ENCODE peak calls at places on chromosomes 13 and 19, in six cellular contexts. One of them, this sample, is unnamed.
A peak's percentile ranks its signal among the peaks of the same experiment; 100 is the strongest.

GRCh38 chr13:108993346-108993745 is 363.9 kb downstream of the MYO16 start:
- DNase-seq in OCI-LY7: no peak
- DNase-seq in CD8-positive, alpha-beta T cell: no peak
- DNase-seq in fibroblast of lung: peak; percentile 45
- DNase-seq in colonic mucosa: no peak
- DNase-seq in naive thymus-derived CD4-positive, alpha-beta T cell: no peak
- DNase-seq in this sample: no peak

GRCh38 chr19:50790365-50790825 is at the start of gene ACP4:
- DNase-seq in naive thymus-derived CD4-positive, alpha-beta T cell: no peak
- DNase-seq in OCI-LY7: no peak
- DNase-seq in colonic mucosa: no peak
- DNase-seq in CD8-positive, alpha-beta T cell: no peak
- DNase-seq in fibroblast of lung: no peak
- DNase-seq in this sample: no peak

GRCh38 chr19:36972594-36972993 is 56.5 kb downstream of the ZNF568 start:
- DNase-seq in fibroblast of lung: no peak
- DNase-seq in OCI-LY7: no peak
- DNase-seq in CD8-positive, alpha-beta T cell: no peak
- DNase-seq in colonic mucosa: no peak
- DNase-seq in naive thymus-derived CD4-positive, alpha-beta T cell: no peak
- DNase-seq in this sample: peak; percentile 2

GRCh38 chr13:73492811-73493210 is 434.0 kb downstream of the KLF5 start:
- DNase-seq in CD8-positive, alpha-beta T cell: no peak
- DNase-seq in naive thymus-derived CD4-positive, alpha-beta T cell: no peak
- DNase-seq in fibroblast of lung: peak; percentile 14
- DNase-seq in OCI-LY7: no peak
- DNase-seq in colonic mucosa: no peak
- DNase-seq in this sample: no peak

GRCh38 chr13:112784811-112785418 is 95.1 kb downstream of the ATP11A start:
- DNase-seq in naive thymus-derived CD4-positive, alpha-beta T cell: no peak
- DNase-seq in colonic mucosa: no peak
- DNase-seq in OCI-LY7: no peak
- DNase-seq in CD8-positive, alpha-beta T cell: no peak
- DNase-seq in fibroblast of lung: no peak
- DNase-seq in this sample: no peak

GRCh38 chr13:114140909-114141255 is 8.5 kb upstream of the RASA3 start:
- DNase-seq in CD8-positive, alpha-beta T cell: peak; percentile 44
- DNase-seq in colonic mucosa: no peak
- DNase-seq in OCI-LY7: no peak
- DNase-seq in naive thymus-derived CD4-positive, alpha-beta T cell: peak; percentile 66
- DNase-seq in fibroblast of lung: no peak
- DNase-seq in this sample: peak; percentile 54

GRCh38 chr13:100789481-100789880 is 114.9 kb upstream of the TMTC4 start:
- DNase-seq in OCI-LY7: no peak
- DNase-seq in colonic mucosa: no peak
- DNase-seq in naive thymus-derived CD4-positive, alpha-beta T cell: no peak
- DNase-seq in fibroblast of lung: no peak
- DNase-seq in CD8-positive, alpha-beta T cell: no peak
- DNase-seq in this sample: no peak

GRCh38 chr13:72808917-72809500 is 27.1 kb downstream of the PIBF1 start:
- DNase-seq in colonic mucosa: no peak
- DNase-seq in fibroblast of lung: peak; percentile 23
- DNase-seq in OCI-LY7: peak; percentile 39
- DNase-seq in naive thymus-derived CD4-positive, alpha-beta T cell: peak; percentile 22
- DNase-seq in CD8-positive, alpha-beta T cell: no peak
- DNase-seq in this sample: peak; percentile 24

GRCh38 chr19:24054044-24054935 is 32.7 kb upstream of the ZNF254 start:
- DNase-seq in naive thymus-derived CD4-positive, alpha-beta T cell: no peak
- DNase-seq in fibroblast of lung: peak; percentile 74
- DNase-seq in CD8-positive, alpha-beta T cell: no peak
- DNase-seq in colonic mucosa: no peak
- DNase-seq in OCI-LY7: no peak
- DNase-seq in this sample: no peak

GRCh38 chr13:46607768-46608553 is 55.0 kb downstream of the LRCH1 start:
- DNase-seq in naive thymus-derived CD4-positive, alpha-beta T cell: no peak
- DNase-seq in OCI-LY7: no peak
- DNase-seq in fibroblast of lung: no peak
- DNase-seq in colonic mucosa: no peak
- DNase-seq in CD8-positive, alpha-beta T cell: no peak
- DNase-seq in this sample: no peak

GRCh38 chr13:40399756-40400155 is 266.7 kb downstream of the FOXO1 start:
- DNase-seq in colonic mucosa: no peak
- DNase-seq in fibroblast of lung: no peak
- DNase-seq in OCI-LY7: no peak
- DNase-seq in CD8-positive, alpha-beta T cell: no peak
- DNase-seq in naive thymus-derived CD4-positive, alpha-beta T cell: no peak
- DNase-seq in this sample: no peak

GRCh38 chr19:676007-676342 is 217 bp upstream of the FSTL3 start:
- DNase-seq in fibroblast of lung: no peak
- DNase-seq in colonic mucosa: no peak
- DNase-seq in CD8-positive, alpha-beta T cell: no peak
- DNase-seq in naive thymus-derived CD4-positive, alpha-beta T cell: no peak
- DNase-seq in OCI-LY7: no peak
- DNase-seq in this sample: no peak

GRCh38 chr13:68174905-68175304 is 944.8 kb upstream of the PCDH9 start:
- DNase-seq in naive thymus-derived CD4-positive, alpha-beta T cell: no peak
- DNase-seq in OCI-LY7: no peak
- DNase-seq in CD8-positive, alpha-beta T cell: no peak
- DNase-seq in colonic mucosa: no peak
- DNase-seq in fibroblast of lung: no peak
- DNase-seq in this sample: no peak

GRCh38 chr19:35404879-35405622 is 34.2 kb downstream of the GPR42 start:
- DNase-seq in naive thymus-derived CD4-positive, alpha-beta T cell: no peak
- DNase-seq in fibroblast of lung: peak; percentile 88
- DNase-seq in colonic mucosa: no peak
- DNase-seq in OCI-LY7: no peak
- DNase-seq in CD8-positive, alpha-beta T cell: no peak
- DNase-seq in this sample: no peak

GRCh38 chr13:24224232-24224680 is 63.7 kb downstream of the SPATA13 start:
- DNase-seq in colonic mucosa: no peak
- DNase-seq in CD8-positive, alpha-beta T cell: no peak
- DNase-seq in OCI-LY7: no peak
- DNase-seq in naive thymus-derived CD4-positive, alpha-beta T cell: no peak
- DNase-seq in fibroblast of lung: no peak
- DNase-seq in this sample: no peak

GRCh38 chr13:112465251-112466131 is 89.3 kb downstream of the SPACA7 start:
- DNase-seq in fibroblast of lung: no peak
- DNase-seq in CD8-positive, alpha-beta T cell: no peak
- DNase-seq in naive thymus-derived CD4-positive, alpha-beta T cell: no peak
- DNase-seq in colonic mucosa: no peak
- DNase-seq in OCI-LY7: no peak
- DNase-seq in this sample: no peak

GRCh38 chr13:104011505-104012270 is 945.5 kb upstream of the SLC10A2 start:
- DNase-seq in CD8-positive, alpha-beta T cell: no peak
- DNase-seq in colonic mucosa: no peak
- DNase-seq in OCI-LY7: no peak
- DNase-seq in naive thymus-derived CD4-positive, alpha-beta T cell: no peak
- DNase-seq in fibroblast of lung: no peak
- DNase-seq in this sample: no peak
- H3K4me3 ChIP-seq in CD8-positive, alpha-beta T cell: no peak overlapping the region
- H3K4me3 ChIP-seq in colonic mucosa: no peak overlapping the region
- H3K4me3 ChIP-seq in OCI-LY7: no peak overlapping the region
- H3K4me3 ChIP-seq in naive thymus-derived CD4-positive, alpha-beta T cell: no peak overlapping the region
- H3K4me3 ChIP-seq in fibroblast of lung: no peak overlapping the region
- H3K4me3 ChIP-seq in this sample: no peak overlapping the region

DNA sequence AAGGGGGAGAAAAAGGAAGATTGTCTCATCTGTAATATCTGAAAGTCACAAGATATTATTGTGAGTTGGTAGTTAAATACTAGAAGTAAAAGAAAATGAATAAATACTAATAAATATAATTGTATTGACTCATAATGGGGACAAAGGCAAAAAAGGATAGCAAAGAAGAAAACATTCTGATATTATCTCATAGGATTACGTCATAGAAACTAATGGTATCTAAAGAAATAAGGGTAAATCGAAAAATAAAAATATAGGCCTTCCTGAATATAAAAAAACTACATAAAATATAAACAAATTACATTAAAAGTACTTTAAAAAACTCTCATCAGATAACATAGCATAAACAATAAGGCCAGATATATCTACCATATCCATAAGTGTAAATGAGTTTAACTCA is 38.6 kb upstream of the TDRD3 start:
- DNase-seq in naive thymus-derived CD4-positive, alpha-beta T cell: no peak
- DNase-seq in OCI-LY7: no peak
- DNase-seq in fibroblast of lung: no peak
- DNase-seq in CD8-positive, alpha-beta T cell: no peak
- DNase-seq in colonic mucosa: no peak
- DNase-seq in this sample: no peak
- H3K4me1 ChIP-seq in naive thymus-derived CD4-positive, alpha-beta T cell: no peaks in the 10 kb centered on the region
- H3K4me1 ChIP-seq in OCI-LY7: no peaks in the 10 kb centered on the region
- H3K4me1 ChIP-seq in fibroblast of lung: no peaks in the 10 kb centered on the region
- H3K4me1 ChIP-seq in CD8-positive, alpha-beta T cell: no peaks in the 10 kb centered on the region
- H3K4me1 ChIP-seq in colonic mucosa: no peaks in the 10 kb centered on the region
- H3K4me1 ChIP-seq in this sample: no peaks in the 10 kb centered on the region

GRCh38 chr19:11377756-11378155 is 3.3 kb downstream of the SWSAP1 start:
- DNase-seq in colonic mucosa: no peak
- DNase-seq in fibroblast of lung: no peak
- DNase-seq in OCI-LY7: no peak
- DNase-seq in CD8-positive, alpha-beta T cell: no peak
- DNase-seq in naive thymus-derived CD4-positive, alpha-beta T cell: no peak
- DNase-seq in this sample: no peak

GRCh38 chr19:11380653-11381534 is 3.2 kb downstream of the EPOR start:
- DNase-seq in fibroblast of lung: peak; percentile 94
- DNase-seq in OCI-LY7: peak; percentile 99
- DNase-seq in colonic mucosa: peak; percentile 98
- DNase-seq in naive thymus-derived CD4-positive, alpha-beta T cell: peak; percentile 98
- DNase-seq in CD8-positive, alpha-beta T cell: peak; percentile 94
- DNase-seq in this sample: peak; percentile 99

GRCh38 chr19:11381535-11382369 is 2.4 kb downstream of the EPOR start:
- DNase-seq in fibroblast of lung: peak; percentile 82
- DNase-seq in CD8-positive, alpha-beta T cell: peak; percentile 48
- DNase-seq in naive thymus-derived CD4-positive, alpha-beta T cell: peak; percentile 69
- DNase-seq in colonic mucosa: peak; percentile 85
- DNase-seq in OCI-LY7: peak; percentile 93
- DNase-seq in this sample: peak; percentile 92

GRCh38 chr19:11378319-11379189 is 4.1 kb downstream of the SWSAP1 start:
- DNase-seq in OCI-LY7: peak; percentile 48
- DNase-seq in CD8-positive, alpha-beta T cell: no peak
- DNase-seq in colonic mucosa: peak; percentile 55
- DNase-seq in naive thymus-derived CD4-positive, alpha-beta T cell: no peak
- DNase-seq in fibroblast of lung: peak; percentile 76
- DNase-seq in this sample: no peak

DNA sequence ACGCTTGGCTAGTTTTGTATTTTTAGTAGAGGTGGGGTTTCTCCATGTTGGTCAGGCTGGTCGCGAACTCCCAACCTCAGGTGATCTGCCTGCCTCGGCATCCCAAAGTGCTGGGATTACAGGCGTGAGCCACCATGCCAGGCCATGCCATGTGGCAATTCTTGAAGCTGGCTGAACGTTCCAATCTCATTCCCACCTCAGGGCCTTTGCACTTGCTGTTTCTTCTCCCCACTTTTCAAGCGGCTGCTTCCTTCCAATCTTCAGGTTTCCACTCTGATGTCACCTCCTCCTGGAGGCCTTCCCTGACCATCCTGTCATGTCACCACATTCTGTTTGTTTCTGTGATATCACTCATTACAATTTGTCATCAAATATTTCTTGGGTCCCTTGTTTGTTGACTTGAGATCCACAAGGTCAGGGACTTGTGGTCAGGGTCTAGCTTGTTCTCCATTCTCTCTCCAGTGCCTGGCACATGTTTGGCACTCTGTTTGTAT is 4.2 kb downstream of the EPOR start:
- DNase-seq in CD8-positive, alpha-beta T cell: no peak
- DNase-seq in fibroblast of lung: no peak
- DNase-seq in OCI-LY7: no peak
- DNase-seq in colonic mucosa: no peak
- DNase-seq in naive thymus-derived CD4-positive, alpha-beta T cell: no peak
- DNase-seq in this sample: no peak
- H3K4me3 ChIP-seq in CD8-positive, alpha-beta T cell: peak overlapping the region; percentile 72
- H3K4me3 ChIP-seq in fibroblast of lung: peak overlapping the region; percentile 57
- H3K4me3 ChIP-seq in OCI-LY7: peak overlapping the region; percentile 75
- H3K4me3 ChIP-seq in colonic mucosa: no peak overlapping the region
- H3K4me3 ChIP-seq in naive thymus-derived CD4-positive, alpha-beta T cell: peak overlapping the region; percentile 69
- H3K4me3 ChIP-seq in this sample: peak overlapping the region; percentile 59

DNA sequence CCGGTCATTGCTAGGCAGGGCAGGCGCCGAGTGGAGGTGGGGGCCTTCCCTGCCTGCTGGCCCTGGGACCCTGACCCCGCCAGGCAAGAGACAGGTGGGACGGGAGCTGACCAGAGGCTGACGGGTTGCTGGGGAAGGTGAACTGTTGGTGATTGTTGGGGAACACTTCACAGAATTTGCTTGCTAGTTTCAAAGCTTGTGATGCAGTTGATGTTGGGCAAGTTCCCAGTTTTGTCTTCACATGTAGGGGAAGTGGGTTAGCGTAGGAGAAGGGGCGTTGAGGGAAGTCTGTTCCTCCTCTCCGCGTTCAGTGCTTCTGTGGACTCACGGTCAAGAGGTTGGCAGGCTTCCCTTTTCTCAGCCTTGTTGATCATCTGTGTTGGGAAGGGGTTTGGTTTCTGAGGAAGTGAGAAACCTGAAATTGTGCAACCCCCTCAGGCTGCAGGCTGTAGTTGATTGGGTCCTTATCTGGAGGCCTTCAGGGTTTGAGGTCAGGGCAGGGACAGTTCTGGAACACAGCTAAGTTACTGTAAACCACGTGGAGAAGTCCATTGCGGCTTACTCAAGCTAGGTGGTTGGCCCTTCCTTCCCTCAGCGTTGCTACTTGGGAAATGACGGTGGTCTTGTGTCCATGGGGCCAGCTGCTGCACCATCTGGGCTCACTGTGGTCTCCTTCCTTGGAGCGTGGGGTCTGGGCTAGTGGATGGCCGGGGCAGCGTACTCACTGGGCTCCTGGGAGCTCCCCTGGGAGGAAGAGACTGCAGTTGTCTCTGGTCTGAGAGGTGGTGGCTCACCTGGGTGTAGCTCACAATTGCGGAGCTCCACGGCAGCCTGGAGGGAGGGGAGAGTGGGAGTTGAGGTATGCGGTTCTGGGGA is 7.5 kb downstream of the RPS9 start:
- DNase-seq in CD8-positive, alpha-beta T cell: no peak
- DNase-seq in naive thymus-derived CD4-positive, alpha-beta T cell: peak; percentile 35
- DNase-seq in OCI-LY7: no peak
- DNase-seq in fibroblast of lung: peak; percentile 99
- DNase-seq in colonic mucosa: peak; percentile 56
- DNase-seq in this sample: no peak
- H3K4me1 ChIP-seq in CD8-positive, alpha-beta T cell: peaks cover 78% of the 10 kb centered on the region
- H3K4me1 ChIP-seq in naive thymus-derived CD4-positive, alpha-beta T cell: peaks cover 56% of the 10 kb centered on the region
- H3K4me1 ChIP-seq in OCI-LY7: peaks cover 48% of the 10 kb centered on the region
- H3K4me1 ChIP-seq in fibroblast of lung: peaks cover 27% of the 10 kb centered on the region
- H3K4me1 ChIP-seq in colonic mucosa: peaks cover 27% of the 10 kb centered on the region
- H3K4me1 ChIP-seq in this sample: peaks cover 82% of the 10 kb centered on the region

GRCh38 chr19:43667524-43668405 is 2.2 kb downstream of the PLAUR start:
- DNase-seq in fibroblast of lung: no peak
- DNase-seq in colonic mucosa: peak; percentile 100
- DNase-seq in naive thymus-derived CD4-positive, alpha-beta T cell: no peak
- DNase-seq in OCI-LY7: no peak
- DNase-seq in CD8-positive, alpha-beta T cell: no peak
- DNase-seq in this sample: no peak

GRCh38 chr19:43673702-43674629 is 4.0 kb upstream of the PLAUR start:
- DNase-seq in fibroblast of lung: no peak
- DNase-seq in colonic mucosa: no peak
- DNase-seq in CD8-positive, alpha-beta T cell: no peak
- DNase-seq in OCI-LY7: no peak
- DNase-seq in naive thymus-derived CD4-positive, alpha-beta T cell: no peak
- DNase-seq in this sample: no peak

GRCh38 chr19:43664008-43664407 is 6.0 kb downstream of the PLAUR start:
- DNase-seq in naive thymus-derived CD4-positive, alpha-beta T cell: peak; percentile 50
- DNase-seq in colonic mucosa: no peak
- DNase-seq in CD8-positive, alpha-beta T cell: no peak
- DNase-seq in fibroblast of lung: no peak
- DNase-seq in OCI-LY7: peak; percentile 33
- DNase-seq in this sample: peak; percentile 72

GRCh38 chr19:43672061-43672679 is 2.2 kb upstream of the PLAUR start:
- DNase-seq in CD8-positive, alpha-beta T cell: no peak
- DNase-seq in naive thymus-derived CD4-positive, alpha-beta T cell: no peak
- DNase-seq in colonic mucosa: no peak
- DNase-seq in fibroblast of lung: no peak
- DNase-seq in OCI-LY7: no peak
- DNase-seq in this sample: no peak

GRCh38 chr19:43668406-43669158 is 1.4 kb downstream of the PLAUR start:
- DNase-seq in fibroblast of lung: peak; percentile 100
- DNase-seq in colonic mucosa: peak; percentile 100
- DNase-seq in naive thymus-derived CD4-positive, alpha-beta T cell: peak; percentile 95
- DNase-seq in CD8-positive, alpha-beta T cell: peak; percentile 85
- DNase-seq in OCI-LY7: peak; percentile 97
- DNase-seq in this sample: peak; percentile 96
- H3K4me3 ChIP-seq in fibroblast of lung: peak overlapping the region; percentile 95
- H3K4me3 ChIP-seq in colonic mucosa: peak overlapping the region; percentile 57
- H3K4me3 ChIP-seq in naive thymus-derived CD4-positive, alpha-beta T cell: peak overlapping the region; percentile 88
- H3K4me3 ChIP-seq in CD8-positive, alpha-beta T cell: peak overlapping the region; percentile 73
- H3K4me3 ChIP-seq in OCI-LY7: peak overlapping the region; percentile 35
- H3K4me3 ChIP-seq in this sample: peak overlapping the region; percentile 68

This sample was measured in CD4-positive, alpha-beta memory T cell.